ENCODE peak calls at places on chromosome 18, in nine cellular contexts. W is omental fat pad; J is ureter; B is left ventricle myocardium superior; M is H54; T is naive thymus-derived CD8-positive, alpha-beta T cell; A is activated effector memory CD4-positive, alpha-beta T cell treated with Interleukin-2 at 50 U/mL for 16 hours; H is substantia nigra; L is stimulated activated CD4-positive, alpha-beta T cell treated with anti-CD3 and anti-CD28 coated beads, Interleukin-2, amount 100 ng/mL, for 48 hours. X is an unnamed sample.

GRCh38 chr18:49745051-49746014 is 68.0 kb downstream of the ACAA2 start:
- DNase-seq in W (no peak), J (no peak), B (no peak), M (no peak), T (no peak), A (no peak), H (no peak), L (no peak), X (no peak)

GRCh38 chr18:48018806-48019295 is 88.4 kb upstream of the SMAD2 start:
- DNase-seq in W (no peak), J (peak; percentile 30), B (no peak), M (no peak), T (no peak), A (no peak), H (no peak), L (no peak), X (no peak)

GRCh38 chr18:73986711-73987110 is 160.9 kb downstream of the FBXO15 start:
- DNase-seq in W (no peak), J (no peak), B (no peak), M (no peak), T (no peak), A (no peak), H (no peak), L (no peak), X (no peak)

GRCh38 chr18:51153659-51154371 is 43.7 kb downstream of the MEX3C start:
- DNase-seq in W (no peak), J (no peak), B (no peak), M (no peak), T (peak; percentile 19), A (peak; percentile 32), H (no peak), L (peak; percentile 39), X (peak; percentile 51)

GRCh38 chr18:80033181-80034067 is 810 bp upstream of the RBFA start:
- DNase-seq in W (peak; percentile 32), J (no peak), B (no peak), M (peak; percentile 37), T (peak; percentile 69), A (no peak), H (no peak), L (no peak), X (peak; percentile 67)

GRCh38 chr18:30086351-30086750 is 956.2 kb downstream of the DSC3 start:
- DNase-seq in W (no peak), J (no peak), B (no peak), M (no peak), T (no peak), A (no peak), H (no peak), L (no peak), X (no peak)

GRCh38 chr18:69567813-69568488 is 167.3 kb downstream of the DOK6 start:
- DNase-seq in W (no peak), J (no peak), B (no peak), M (no peak), T (no peak), A (no peak), H (no peak), L (no peak), X (no peak)

GRCh38 chr18:63648241-63648640 is 4.2 kb upstream of the SERPINB4 start:
- DNase-seq in W (no peak), J (no peak), B (no peak), M (no peak), T (no peak), A (no peak), H (no peak), L (no peak), X (no peak)

GRCh38 chr18:37698508-37699035 is 133.0 kb upstream of the CELF4 start:
- DNase-seq in W (no peak), J (no peak), B (no peak), M (no peak), T (no peak), A (no peak), H (no peak), L (no peak), X (no peak)

GRCh38 chr18:43515481-43515880 is 238.2 kb upstream of the SYT4 start:
- DNase-seq in W (no peak), J (no peak), B (no peak), M (no peak), T (no peak), A (no peak), H (no peak), L (no peak), X (no peak)

GRCh38 chr18:55981712-55982475 is 393.9 kb upstream of the TCF4 start:
- DNase-seq in W (no peak), J (no peak), B (no peak), M (no peak), T (no peak), A (no peak), H (no peak), L (no peak), X (no peak)

GRCh38 chr18:8124232-8125146 is 484.7 kb upstream of the RAB12 start:
- DNase-seq in W (no peak), J (no peak), B (no peak), M (no peak), T (no peak), A (no peak), H (no peak), L (no peak), X (no peak)

GRCh38 chr18:11955299-11956029 is 25.8 kb upstream of the IMPA2 start:
- DNase-seq in W (no peak), J (no peak), B (peak; percentile 44), M (no peak), T (no peak), A (no peak), H (no peak), L (no peak), X (no peak)

GRCh38 chr18:48553236-48553635 is 14.4 kb downstream of the CTIF start:
- DNase-seq in W (no peak), J (no peak), B (no peak), M (no peak), T (no peak), A (no peak), H (no peak), L (no peak), X (no peak)

X was measured in T-cell.